ENCODE peak calls at places on chromosomes 16 and 17, in nine cellular contexts. X is cardiac fibroblast; K is CD4-positive, CD25-positive, alpha-beta regulatory T cell; I is NCI-H1436; W is epithelial cell of prostate; Q is H7; U is osteocyte; Z is cerebellar nuclear complex; H is posterior cingulate gyrus. D is an unnamed sample.

GRCh38 chr16:4947722-4948503 is 10.2 kb upstream of the SEC14L5 start:
- DNase-seq in Q (peak; percentile 86), K (peak; percentile 10), W (no peak), I (no peak), H (peak; percentile 33), Z (no peak), X (no peak), U (no peak), D (peak; percentile 91)

GRCh38 chr16:34078697-34079096 is 619.3 kb downstream of the TP53TG3F start:
- DNase-seq in Z (no peak), H (no peak), Q (no peak), U (no peak), X (peak; percentile 37), W (peak; percentile 59), K (no peak), I (no peak), D (peak; percentile 21)

GRCh38 chr16:53498984-53499383 is 4.0 kb downstream of the AKTIP start:
- DNase-seq in I (no peak), Q (no peak), U (no peak), X (no peak), H (no peak), Z (no peak), W (no peak), K (no peak), D (no peak)

GRCh38 chr16:89009343-89010209 is 32.6 kb upstream of the CBFA2T3 start:
- DNase-seq in X (peak; percentile 10), H (peak; percentile 33), U (no peak), K (peak; percentile 22), Q (peak; percentile 82), I (no peak), W (no peak), Z (no peak), D (peak; percentile 47)

GRCh38 chr17:60304502-60304901 is 87.4 kb downstream of the USP32 start:
- DNase-seq in H (no peak), X (no peak), Q (no peak), W (no peak), Z (no peak), I (no peak), U (no peak), K (no peak), D (no peak)

GRCh38 chr16:30139895-30140481 is 17.0 kb upstream of the MAPK3 start:
- DNase-seq in X (no peak), H (no peak), Z (no peak), K (no peak), I (no peak), U (no peak), W (no peak), Q (no peak), D (no peak)

GRCh38 chr16:56910114-56910511 is 21.8 kb upstream of the HERPUD1 start:
- DNase-seq in I (no peak), U (no peak), W (no peak), H (no peak), Z (no peak), X (no peak), K (no peak), Q (no peak), D (no peak)

GRCh38 chr16:83215417-83216001 is 588.7 kb downstream of the CDH13 start:
- DNase-seq in Q (peak; percentile 81), W (no peak), X (peak; percentile 43), H (no peak), U (no peak), K (peak; percentile 13), Z (no peak), I (no peak), D (peak; percentile 85)

GRCh38 chr16:21028728-21029127 is 121.9 kb downstream of the DNAH3 start:
- DNase-seq in Z (no peak), X (no peak), Q (no peak), U (no peak), I (no peak), H (no peak), K (no peak), W (no peak), D (no peak)

D was measured in mesendoderm.